ENCODE peak calls at places on chromosomes 3 and 15, in five cellular contexts. One of them, this sample, is unnamed.

GRCh38 chr3:52527732-52528595 is 5.7 kb downstream of the NT5DC2 start:
- DNase-seq in GM12865: no peak
- DNase-seq in non-pigmented ciliary epithelial cell: no peak
- DNase-seq in A549: no peak
- DNase-seq in activated CD4-positive, alpha-beta T cell treated with anti-CD3 and anti-CD28 coated beads, Interleukin-2, amount 50 U/mL, for 1 hour: no peak
- DNase-seq in this sample: no peak

GRCh38 chr3:161388860-161389259 is 17.5 kb upstream of the SPTSSB start:
- DNase-seq in GM12865: no peak
- DNase-seq in non-pigmented ciliary epithelial cell: no peak
- DNase-seq in A549: no peak
- DNase-seq in activated CD4-positive, alpha-beta T cell treated with anti-CD3 and anti-CD28 coated beads, Interleukin-2, amount 50 U/mL, for 1 hour: no peak
- DNase-seq in this sample: no peak

GRCh38 chr3:177760803-177761202 is 563.5 kb upstream of the TBL1XR1 start:
- DNase-seq in GM12865: no peak
- DNase-seq in non-pigmented ciliary epithelial cell: no peak
- DNase-seq in A549: no peak
- DNase-seq in activated CD4-positive, alpha-beta T cell treated with anti-CD3 and anti-CD28 coated beads, Interleukin-2, amount 50 U/mL, for 1 hour: no peak
- DNase-seq in this sample: no peak

GRCh38 chr15:37585966-37586656 is 348.3 kb upstream of the TMCO5A start:
- DNase-seq in GM12865: no peak
- DNase-seq in non-pigmented ciliary epithelial cell: peak
- DNase-seq in A549: no peak
- DNase-seq in activated CD4-positive, alpha-beta T cell treated with anti-CD3 and anti-CD28 coated beads, Interleukin-2, amount 50 U/mL, for 1 hour: no peak
- DNase-seq in this sample: no peak

GRCh38 chr15:44712108-44713005 is 1.0 kb downstream of the B2M start:
- DNase-seq in GM12865: peak
- DNase-seq in non-pigmented ciliary epithelial cell: no peak
- DNase-seq in A549: peak
- DNase-seq in activated CD4-positive, alpha-beta T cell treated with anti-CD3 and anti-CD28 coated beads, Interleukin-2, amount 50 U/mL, for 1 hour: peak
- DNase-seq in this sample: no peak

GRCh38 chr3:380801-381200 is 184.2 kb downstream of the CHL1 start:
- DNase-seq in GM12865: no peak
- DNase-seq in non-pigmented ciliary epithelial cell: no peak
- DNase-seq in A549: peak
- DNase-seq in activated CD4-positive, alpha-beta T cell treated with anti-CD3 and anti-CD28 coated beads, Interleukin-2, amount 50 U/mL, for 1 hour: no peak
- DNase-seq in this sample: no peak

GRCh38 chr3:159416854-159417253 is 571.8 kb upstream of the IL12A start:
- DNase-seq in GM12865: no peak
- DNase-seq in non-pigmented ciliary epithelial cell: no peak
- DNase-seq in A549: no peak
- DNase-seq in activated CD4-positive, alpha-beta T cell treated with anti-CD3 and anti-CD28 coated beads, Interleukin-2, amount 50 U/mL, for 1 hour: no peak
- DNase-seq in this sample: no peak

GRCh38 chr15:50753463-50753862 is 12.0 kb downstream of the SPPL2A start:
- DNase-seq in GM12865: no peak
- DNase-seq in non-pigmented ciliary epithelial cell: no peak
- DNase-seq in A549: no peak
- DNase-seq in activated CD4-positive, alpha-beta T cell treated with anti-CD3 and anti-CD28 coated beads, Interleukin-2, amount 50 U/mL, for 1 hour: no peak
- DNase-seq in this sample: no peak

GRCh38 chr3:32934150-32934742 is 17.2 kb upstream of the CCR4 start:
- DNase-seq in GM12865: peak
- DNase-seq in non-pigmented ciliary epithelial cell: no peak
- DNase-seq in A549: peak
- DNase-seq in activated CD4-positive, alpha-beta T cell treated with anti-CD3 and anti-CD28 coated beads, Interleukin-2, amount 50 U/mL, for 1 hour: no peak
- DNase-seq in this sample: no peak

GRCh38 chr15:85520650-85521049 is 140.2 kb downstream of the AKAP13 start:
- DNase-seq in GM12865: no peak
- DNase-seq in non-pigmented ciliary epithelial cell: no peak
- DNase-seq in A549: no peak
- DNase-seq in activated CD4-positive, alpha-beta T cell treated with anti-CD3 and anti-CD28 coated beads, Interleukin-2, amount 50 U/mL, for 1 hour: no peak
- DNase-seq in this sample: no peak

GRCh38 chr3:122555275-122556071 is 8.6 kb downstream of the PARP9 start:
- DNase-seq in GM12865: no peak
- DNase-seq in non-pigmented ciliary epithelial cell: no peak
- DNase-seq in A549: no peak
- DNase-seq in activated CD4-positive, alpha-beta T cell treated with anti-CD3 and anti-CD28 coated beads, Interleukin-2, amount 50 U/mL, for 1 hour: no peak
- DNase-seq in this sample: no peak

GRCh38 chr3:52321481-52321880 is 5.4 kb downstream of the DNAH1 start:
- DNase-seq in GM12865: no peak
- DNase-seq in non-pigmented ciliary epithelial cell: no peak
- DNase-seq in A549: no peak
- DNase-seq in activated CD4-positive, alpha-beta T cell treated with anti-CD3 and anti-CD28 coated beads, Interleukin-2, amount 50 U/mL, for 1 hour: no peak
- DNase-seq in this sample: no peak

GRCh38 chr3:22039156-22039555 is 288.1 kb upstream of the ZNF385D start:
- DNase-seq in GM12865: no peak
- DNase-seq in non-pigmented ciliary epithelial cell: no peak
- DNase-seq in A549: no peak
- DNase-seq in activated CD4-positive, alpha-beta T cell treated with anti-CD3 and anti-CD28 coated beads, Interleukin-2, amount 50 U/mL, for 1 hour: no peak
- DNase-seq in this sample: no peak

GRCh38 chr3:67018789-67019525 is 20.9 kb downstream of the KBTBD8 start:
- DNase-seq in GM12865: no peak
- DNase-seq in non-pigmented ciliary epithelial cell: no peak
- DNase-seq in A549: no peak
- DNase-seq in activated CD4-positive, alpha-beta T cell treated with anti-CD3 and anti-CD28 coated beads, Interleukin-2, amount 50 U/mL, for 1 hour: no peak
- DNase-seq in this sample: no peak

GRCh38 chr15:90648137-90649070 is 68.7 kb upstream of the BLM start:
- DNase-seq in GM12865: peak
- DNase-seq in non-pigmented ciliary epithelial cell: no peak
- DNase-seq in A549: peak
- DNase-seq in activated CD4-positive, alpha-beta T cell treated with anti-CD3 and anti-CD28 coated beads, Interleukin-2, amount 50 U/mL, for 1 hour: peak
- DNase-seq in this sample: no peak

GRCh38 chr3:128080323-128080898 is 28.2 kb downstream of the SEC61A1 start:
- DNase-seq in GM12865: no peak
- DNase-seq in non-pigmented ciliary epithelial cell: peak
- DNase-seq in A549: peak
- DNase-seq in activated CD4-positive, alpha-beta T cell treated with anti-CD3 and anti-CD28 coated beads, Interleukin-2, amount 50 U/mL, for 1 hour: no peak
- DNase-seq in this sample: peak

GRCh38 chr3:24294150-24294549 is 200.5 kb downstream of the THRB start:
- DNase-seq in GM12865: no peak
- DNase-seq in non-pigmented ciliary epithelial cell: no peak
- DNase-seq in A549: no peak
- DNase-seq in activated CD4-positive, alpha-beta T cell treated with anti-CD3 and anti-CD28 coated beads, Interleukin-2, amount 50 U/mL, for 1 hour: no peak
- DNase-seq in this sample: no peak

GRCh38 chr3:48716508-48716981 is 476 bp downstream of the IP6K2 start:
- DNase-seq in GM12865: peak
- DNase-seq in non-pigmented ciliary epithelial cell: no peak
- DNase-seq in A549: no peak
- DNase-seq in activated CD4-positive, alpha-beta T cell treated with anti-CD3 and anti-CD28 coated beads, Interleukin-2, amount 50 U/mL, for 1 hour: peak
- DNase-seq in this sample: no peak

GRCh38 chr15:20407553-20407952 is 134.0 kb downstream of the GOLGA6L6 start:
- DNase-seq in GM12865: no peak
- DNase-seq in non-pigmented ciliary epithelial cell: no peak
- DNase-seq in A549: no peak
- DNase-seq in activated CD4-positive, alpha-beta T cell treated with anti-CD3 and anti-CD28 coated beads, Interleukin-2, amount 50 U/mL, for 1 hour: no peak
- DNase-seq in this sample: no peak

GRCh38 chr15:58369261-58369699 is 62.5 kb upstream of the LIPC start:
- DNase-seq in GM12865: peak
- DNase-seq in non-pigmented ciliary epithelial cell: no peak
- DNase-seq in A549: no peak
- DNase-seq in activated CD4-positive, alpha-beta T cell treated with anti-CD3 and anti-CD28 coated beads, Interleukin-2, amount 50 U/mL, for 1 hour: peak
- DNase-seq in this sample: peak

GRCh38 chr15:63042879-63043340 is 363 bp downstream of the TPM1 start:
- DNase-seq in GM12865: no peak
- DNase-seq in non-pigmented ciliary epithelial cell: no peak
- DNase-seq in A549: no peak
- DNase-seq in activated CD4-positive, alpha-beta T cell treated with anti-CD3 and anti-CD28 coated beads, Interleukin-2, amount 50 U/mL, for 1 hour: no peak
- DNase-seq in this sample: no peak

GRCh38 chr15:63564093-63564492 is 33.1 kb upstream of the FBXL22 start:
- DNase-seq in GM12865: no peak
- DNase-seq in non-pigmented ciliary epithelial cell: no peak
- DNase-seq in A549: no peak
- DNase-seq in activated CD4-positive, alpha-beta T cell treated with anti-CD3 and anti-CD28 coated beads, Interleukin-2, amount 50 U/mL, for 1 hour: no peak
- DNase-seq in this sample: no peak

GRCh38 chr3:179141890-179142289 is 6.3 kb upstream of the PIK3CA start:
- DNase-seq in GM12865: no peak
- DNase-seq in non-pigmented ciliary epithelial cell: no peak
- DNase-seq in A549: no peak
- DNase-seq in activated CD4-positive, alpha-beta T cell treated with anti-CD3 and anti-CD28 coated beads, Interleukin-2, amount 50 U/mL, for 1 hour: no peak
- DNase-seq in this sample: no peak

GRCh38 chr3:128415110-128415772 is 51.4 kb downstream of the DNAJB8 start:
- DNase-seq in GM12865: no peak
- DNase-seq in non-pigmented ciliary epithelial cell: no peak
- DNase-seq in A549: no peak
- DNase-seq in activated CD4-positive, alpha-beta T cell treated with anti-CD3 and anti-CD28 coated beads, Interleukin-2, amount 50 U/mL, for 1 hour: no peak
- DNase-seq in this sample: no peak

GRCh38 chr3:51340989-51341636 is 44.0 kb upstream of the MANF start:
- DNase-seq in GM12865: no peak
- DNase-seq in non-pigmented ciliary epithelial cell: no peak
- DNase-seq in A549: peak
- DNase-seq in activated CD4-positive, alpha-beta T cell treated with anti-CD3 and anti-CD28 coated beads, Interleukin-2, amount 50 U/mL, for 1 hour: no peak
- DNase-seq in this sample: peak

GRCh38 chr3:185649414-185649813 is 63.3 kb downstream of the SENP2 start:
- DNase-seq in GM12865: no peak
- DNase-seq in non-pigmented ciliary epithelial cell: no peak
- DNase-seq in A549: no peak
- DNase-seq in activated CD4-positive, alpha-beta T cell treated with anti-CD3 and anti-CD28 coated beads, Interleukin-2, amount 50 U/mL, for 1 hour: no peak
- DNase-seq in this sample: no peak

GRCh38 chr3:113275876-113276580 is 64.7 kb downstream of the BOC start:
- DNase-seq in GM12865: peak
- DNase-seq in non-pigmented ciliary epithelial cell: peak
- DNase-seq in A549: no peak
- DNase-seq in activated CD4-positive, alpha-beta T cell treated with anti-CD3 and anti-CD28 coated beads, Interleukin-2, amount 50 U/mL, for 1 hour: no peak
- DNase-seq in this sample: no peak

GRCh38 chr15:38266247-38266996 is 13.8 kb downstream of the SPRED1 start:
- DNase-seq in GM12865: no peak
- DNase-seq in non-pigmented ciliary epithelial cell: no peak
- DNase-seq in A549: no peak
- DNase-seq in activated CD4-positive, alpha-beta T cell treated with anti-CD3 and anti-CD28 coated beads, Interleukin-2, amount 50 U/mL, for 1 hour: no peak
- DNase-seq in this sample: no peak

GRCh38 chr15:48370460-48370859 is 39.2 kb downstream of the DUT start:
- DNase-seq in GM12865: no peak
- DNase-seq in non-pigmented ciliary epithelial cell: peak
- DNase-seq in A549: no peak
- DNase-seq in activated CD4-positive, alpha-beta T cell treated with anti-CD3 and anti-CD28 coated beads, Interleukin-2, amount 50 U/mL, for 1 hour: no peak
- DNase-seq in this sample: no peak

GRCh38 chr3:161349529-161350278 is 21.6 kb downstream of the SPTSSB start:
- DNase-seq in GM12865: peak
- DNase-seq in non-pigmented ciliary epithelial cell: peak
- DNase-seq in A549: peak
- DNase-seq in activated CD4-positive, alpha-beta T cell treated with anti-CD3 and anti-CD28 coated beads, Interleukin-2, amount 50 U/mL, for 1 hour: no peak
- DNase-seq in this sample: peak

GRCh38 chr3:195582947-195583346 is 793 bp downstream of the APOD start:
- DNase-seq in GM12865: no peak
- DNase-seq in non-pigmented ciliary epithelial cell: no peak
- DNase-seq in A549: peak
- DNase-seq in activated CD4-positive, alpha-beta T cell treated with anti-CD3 and anti-CD28 coated beads, Interleukin-2, amount 50 U/mL, for 1 hour: no peak
- DNase-seq in this sample: no peak

GRCh38 chr3:39409514-39410136 is 3.1 kb downstream of the RPSA start:
- DNase-seq in GM12865: no peak
- DNase-seq in non-pigmented ciliary epithelial cell: no peak
- DNase-seq in A549: no peak
- DNase-seq in activated CD4-positive, alpha-beta T cell treated with anti-CD3 and anti-CD28 coated beads, Interleukin-2, amount 50 U/mL, for 1 hour: no peak
- DNase-seq in this sample: no peak

GRCh38 chr3:147930417-147930816 is 521.3 kb downstream of the ZIC1 start:
- DNase-seq in GM12865: no peak
- DNase-seq in non-pigmented ciliary epithelial cell: peak
- DNase-seq in A549: peak
- DNase-seq in activated CD4-positive, alpha-beta T cell treated with anti-CD3 and anti-CD28 coated beads, Interleukin-2, amount 50 U/mL, for 1 hour: no peak
- DNase-seq in this sample: peak

GRCh38 chr3:152051501-152052404 is 178.3 kb downstream of the SUCNR1 start:
- DNase-seq in GM12865: peak
- DNase-seq in non-pigmented ciliary epithelial cell: no peak
- DNase-seq in A549: peak
- DNase-seq in activated CD4-positive, alpha-beta T cell treated with anti-CD3 and anti-CD28 coated beads, Interleukin-2, amount 50 U/mL, for 1 hour: no peak
- DNase-seq in this sample: no peak

GRCh38 chr3:149736180-149737100 is 15.8 kb downstream of the COMMD2 start:
- DNase-seq in GM12865: no peak
- DNase-seq in non-pigmented ciliary epithelial cell: peak
- DNase-seq in A549: peak
- DNase-seq in activated CD4-positive, alpha-beta T cell treated with anti-CD3 and anti-CD28 coated beads, Interleukin-2, amount 50 U/mL, for 1 hour: no peak
- DNase-seq in this sample: peak